ENCODE peak calls at places on chromosomes 4 and X, in nine cellular contexts. One of them, this sample, is unnamed.

GRCh38 chrX:38149016-38149415 is 71.7 kb downstream of the SRPX start:
- DNase-seq in kidney tubule cell: no peak
- DNase-seq in activated naive CD8-positive, alpha-beta T cell treated with anti-CD3 and anti-CD28 coated beads, Interleukin-2, amount 50 U/mL, for 16 hours: no peak
- DNase-seq in RWPE1: no peak
- DNase-seq in activated gamma-delta T cell treated with Interleukin-2 at 50 U/mL for 16 hours: no peak
- DNase-seq in brain microvascular endothelial cell: no peak
- DNase-seq in Right ventricle myocardium superior: no peak
- DNase-seq in iPS-NIHi11: no peak
- DNase-seq in AG10803: no peak
- DNase-seq in this sample: peak; percentile 49

GRCh38 chr4:140930556-140930955 is 174.4 kb upstream of the TBC1D9 start:
- DNase-seq in kidney tubule cell: no peak
- DNase-seq in RWPE1: no peak
- DNase-seq in activated naive CD8-positive, alpha-beta T cell treated with anti-CD3 and anti-CD28 coated beads, Interleukin-2, amount 50 U/mL, for 16 hours: no peak
- DNase-seq in Right ventricle myocardium superior: no peak
- DNase-seq in brain microvascular endothelial cell: no peak
- DNase-seq in activated gamma-delta T cell treated with Interleukin-2 at 50 U/mL for 16 hours: no peak
- DNase-seq in iPS-NIHi11: no peak
- DNase-seq in AG10803: no peak
- DNase-seq in this sample: no peak

GRCh38 chr4:26076000-26076587 is 162.1 kb downstream of the SMIM20 start:
- DNase-seq in Right ventricle myocardium superior: no peak
- DNase-seq in iPS-NIHi11: no peak
- DNase-seq in brain microvascular endothelial cell: no peak
- DNase-seq in RWPE1: peak; percentile 20
- DNase-seq in kidney tubule cell: peak; percentile 88
- DNase-seq in AG10803: peak; percentile 37
- DNase-seq in activated gamma-delta T cell treated with Interleukin-2 at 50 U/mL for 16 hours: no peak
- DNase-seq in activated naive CD8-positive, alpha-beta T cell treated with anti-CD3 and anti-CD28 coated beads, Interleukin-2, amount 50 U/mL, for 16 hours: no peak
- DNase-seq in this sample: peak; percentile 33

GRCh38 chr4:176193898-176194297 is 1.5 kb downstream of the SPATA4 start:
- DNase-seq in activated gamma-delta T cell treated with Interleukin-2 at 50 U/mL for 16 hours: no peak
- DNase-seq in kidney tubule cell: peak; percentile 93
- DNase-seq in AG10803: peak; percentile 79
- DNase-seq in iPS-NIHi11: no peak
- DNase-seq in activated naive CD8-positive, alpha-beta T cell treated with anti-CD3 and anti-CD28 coated beads, Interleukin-2, amount 50 U/mL, for 16 hours: peak; percentile 5
- DNase-seq in RWPE1: peak; percentile 65
- DNase-seq in Right ventricle myocardium superior: no peak
- DNase-seq in brain microvascular endothelial cell: peak; percentile 49
- DNase-seq in this sample: peak; percentile 79

GRCh38 chrX:15686818-15687685 is 22.4 kb upstream of the CLTRN start:
- DNase-seq in activated gamma-delta T cell treated with Interleukin-2 at 50 U/mL for 16 hours: peak; percentile 68
- DNase-seq in iPS-NIHi11: peak; percentile 45
- DNase-seq in RWPE1: no peak
- DNase-seq in AG10803: peak; percentile 44
- DNase-seq in kidney tubule cell: peak; percentile 72
- DNase-seq in brain microvascular endothelial cell: peak; percentile 71
- DNase-seq in activated naive CD8-positive, alpha-beta T cell treated with anti-CD3 and anti-CD28 coated beads, Interleukin-2, amount 50 U/mL, for 16 hours: peak; percentile 3
- DNase-seq in Right ventricle myocardium superior: no peak
- DNase-seq in this sample: peak; percentile 18

GRCh38 chr4:73978886-73979285 is 2.9 kb downstream of the PF4 start:
- DNase-seq in Right ventricle myocardium superior: no peak
- DNase-seq in RWPE1: peak; percentile 21
- DNase-seq in AG10803: peak; percentile 74
- DNase-seq in activated naive CD8-positive, alpha-beta T cell treated with anti-CD3 and anti-CD28 coated beads, Interleukin-2, amount 50 U/mL, for 16 hours: no peak
- DNase-seq in activated gamma-delta T cell treated with Interleukin-2 at 50 U/mL for 16 hours: no peak
- DNase-seq in iPS-NIHi11: no peak
- DNase-seq in kidney tubule cell: peak; percentile 25
- DNase-seq in brain microvascular endothelial cell: peak; percentile 75
- DNase-seq in this sample: peak; percentile 92

GRCh38 chrX:5142644-5143043 is 1086.0 kb downstream of the NLGN4X start:
- DNase-seq in activated gamma-delta T cell treated with Interleukin-2 at 50 U/mL for 16 hours: no peak
- DNase-seq in RWPE1: no peak
- DNase-seq in Right ventricle myocardium superior: no peak
- DNase-seq in brain microvascular endothelial cell: no peak
- DNase-seq in kidney tubule cell: no peak
- DNase-seq in AG10803: no peak
- DNase-seq in iPS-NIHi11: no peak
- DNase-seq in activated naive CD8-positive, alpha-beta T cell treated with anti-CD3 and anti-CD28 coated beads, Interleukin-2, amount 50 U/mL, for 16 hours: no peak
- DNase-seq in this sample: no peak

GRCh38 chrX:152830312-152831305 is at the start of the genes CETN2 and NSDHL:
- DNase-seq in RWPE1: peak; percentile 97
- DNase-seq in kidney tubule cell: peak; percentile 95
- DNase-seq in activated naive CD8-positive, alpha-beta T cell treated with anti-CD3 and anti-CD28 coated beads, Interleukin-2, amount 50 U/mL, for 16 hours: peak; percentile 85
- DNase-seq in brain microvascular endothelial cell: peak; percentile 94
- DNase-seq in iPS-NIHi11: peak; percentile 98
- DNase-seq in activated gamma-delta T cell treated with Interleukin-2 at 50 U/mL for 16 hours: peak; percentile 91
- DNase-seq in AG10803: peak; percentile 95
- DNase-seq in Right ventricle myocardium superior: peak; percentile 97
- DNase-seq in this sample: peak; percentile 90

GRCh38 chr4:178681871-178682270 is 1239.6 kb upstream of the AGA start:
- DNase-seq in kidney tubule cell: no peak
- DNase-seq in activated naive CD8-positive, alpha-beta T cell treated with anti-CD3 and anti-CD28 coated beads, Interleukin-2, amount 50 U/mL, for 16 hours: no peak
- DNase-seq in Right ventricle myocardium superior: no peak
- DNase-seq in RWPE1: no peak
- DNase-seq in activated gamma-delta T cell treated with Interleukin-2 at 50 U/mL for 16 hours: no peak
- DNase-seq in AG10803: no peak
- DNase-seq in iPS-NIHi11: no peak
- DNase-seq in brain microvascular endothelial cell: no peak
- DNase-seq in this sample: no peak

GRCh38 chr4:118270492-118270891 is 82.3 kb downstream of the PRSS12 start:
- DNase-seq in RWPE1: peak; percentile 27
- DNase-seq in AG10803: peak; percentile 51
- DNase-seq in kidney tubule cell: peak; percentile 57
- DNase-seq in iPS-NIHi11: peak; percentile 27
- DNase-seq in Right ventricle myocardium superior: no peak
- DNase-seq in activated gamma-delta T cell treated with Interleukin-2 at 50 U/mL for 16 hours: no peak
- DNase-seq in brain microvascular endothelial cell: no peak
- DNase-seq in activated naive CD8-positive, alpha-beta T cell treated with anti-CD3 and anti-CD28 coated beads, Interleukin-2, amount 50 U/mL, for 16 hours: no peak
- DNase-seq in this sample: peak; percentile 27

GRCh38 chr4:84952004-84952403 is 14.5 kb downstream of the WDFY3 start:
- DNase-seq in RWPE1: peak; percentile 85
- DNase-seq in Right ventricle myocardium superior: no peak
- DNase-seq in activated gamma-delta T cell treated with Interleukin-2 at 50 U/mL for 16 hours: no peak
- DNase-seq in iPS-NIHi11: no peak
- DNase-seq in activated naive CD8-positive, alpha-beta T cell treated with anti-CD3 and anti-CD28 coated beads, Interleukin-2, amount 50 U/mL, for 16 hours: no peak
- DNase-seq in brain microvascular endothelial cell: peak; percentile 51
- DNase-seq in AG10803: peak; percentile 72
- DNase-seq in kidney tubule cell: peak; percentile 94
- DNase-seq in this sample: peak; percentile 91

GRCh38 chr4:138162259-138162658 is 79.9 kb downstream of the SLC7A11 start:
- DNase-seq in activated gamma-delta T cell treated with Interleukin-2 at 50 U/mL for 16 hours: no peak
- DNase-seq in kidney tubule cell: no peak
- DNase-seq in Right ventricle myocardium superior: no peak
- DNase-seq in AG10803: no peak
- DNase-seq in brain microvascular endothelial cell: no peak
- DNase-seq in iPS-NIHi11: no peak
- DNase-seq in activated naive CD8-positive, alpha-beta T cell treated with anti-CD3 and anti-CD28 coated beads, Interleukin-2, amount 50 U/mL, for 16 hours: no peak
- DNase-seq in RWPE1: peak; percentile 10
- DNase-seq in this sample: no peak

GRCh38 chrX:40433160-40433559 is 147.6 kb upstream of the ATP6AP2 start:
- DNase-seq in brain microvascular endothelial cell: no peak
- DNase-seq in activated gamma-delta T cell treated with Interleukin-2 at 50 U/mL for 16 hours: no peak
- DNase-seq in Right ventricle myocardium superior: no peak
- DNase-seq in iPS-NIHi11: no peak
- DNase-seq in kidney tubule cell: no peak
- DNase-seq in activated naive CD8-positive, alpha-beta T cell treated with anti-CD3 and anti-CD28 coated beads, Interleukin-2, amount 50 U/mL, for 16 hours: no peak
- DNase-seq in RWPE1: no peak
- DNase-seq in AG10803: no peak
- DNase-seq in this sample: no peak

GRCh38 chr4:140260227-140260626 is 106.2 kb upstream of the MAML3 start:
- DNase-seq in RWPE1: peak; percentile 85
- DNase-seq in AG10803: peak; percentile 79
- DNase-seq in iPS-NIHi11: no peak
- DNase-seq in brain microvascular endothelial cell: peak; percentile 86
- DNase-seq in kidney tubule cell: peak; percentile 88
- DNase-seq in activated naive CD8-positive, alpha-beta T cell treated with anti-CD3 and anti-CD28 coated beads, Interleukin-2, amount 50 U/mL, for 16 hours: no peak
- DNase-seq in activated gamma-delta T cell treated with Interleukin-2 at 50 U/mL for 16 hours: no peak
- DNase-seq in Right ventricle myocardium superior: no peak
- DNase-seq in this sample: peak; percentile 88

GRCh38 chr4:8058031-8058479 is 100.6 kb downstream of the ABLIM2 start:
- DNase-seq in brain microvascular endothelial cell: no peak
- DNase-seq in Right ventricle myocardium superior: no peak
- DNase-seq in AG10803: no peak
- DNase-seq in activated gamma-delta T cell treated with Interleukin-2 at 50 U/mL for 16 hours: no peak
- DNase-seq in activated naive CD8-positive, alpha-beta T cell treated with anti-CD3 and anti-CD28 coated beads, Interleukin-2, amount 50 U/mL, for 16 hours: no peak
- DNase-seq in kidney tubule cell: no peak
- DNase-seq in RWPE1: no peak
- DNase-seq in iPS-NIHi11: no peak
- DNase-seq in this sample: no peak

GRCh38 chr4:8920289-8920965 is 48.8 kb upstream of the HMX1 start:
- DNase-seq in RWPE1: no peak
- DNase-seq in Right ventricle myocardium superior: no peak
- DNase-seq in iPS-NIHi11: peak; percentile 1
- DNase-seq in activated gamma-delta T cell treated with Interleukin-2 at 50 U/mL for 16 hours: no peak
- DNase-seq in brain microvascular endothelial cell: no peak
- DNase-seq in AG10803: no peak
- DNase-seq in activated naive CD8-positive, alpha-beta T cell treated with anti-CD3 and anti-CD28 coated beads, Interleukin-2, amount 50 U/mL, for 16 hours: no peak
- DNase-seq in kidney tubule cell: no peak
- DNase-seq in this sample: no peak

GRCh38 chr4:122914292-122914904 is 8.0 kb downstream of the NUDT6 start:
- DNase-seq in RWPE1: no peak
- DNase-seq in Right ventricle myocardium superior: no peak
- DNase-seq in activated gamma-delta T cell treated with Interleukin-2 at 50 U/mL for 16 hours: peak; percentile 11
- DNase-seq in activated naive CD8-positive, alpha-beta T cell treated with anti-CD3 and anti-CD28 coated beads, Interleukin-2, amount 50 U/mL, for 16 hours: no peak
- DNase-seq in AG10803: no peak
- DNase-seq in brain microvascular endothelial cell: no peak
- DNase-seq in iPS-NIHi11: no peak
- DNase-seq in kidney tubule cell: peak; percentile 40
- DNase-seq in this sample: no peak

GRCh38 chr4:145481164-145481941 is at the start of gene SMAD1:
- DNase-seq in Right ventricle myocardium superior: peak; percentile 91
- DNase-seq in AG10803: peak; percentile 88
- DNase-seq in iPS-NIHi11: peak; percentile 82
- DNase-seq in activated gamma-delta T cell treated with Interleukin-2 at 50 U/mL for 16 hours: no peak
- DNase-seq in RWPE1: peak; percentile 74
- DNase-seq in kidney tubule cell: peak; percentile 87
- DNase-seq in brain microvascular endothelial cell: peak; percentile 76
- DNase-seq in activated naive CD8-positive, alpha-beta T cell treated with anti-CD3 and anti-CD28 coated beads, Interleukin-2, amount 50 U/mL, for 16 hours: peak; percentile 7
- DNase-seq in this sample: peak; percentile 74

GRCh38 chrX:24117288-24117687 is 32.2 kb upstream of the ZFX start:
- DNase-seq in Right ventricle myocardium superior: no peak
- DNase-seq in activated gamma-delta T cell treated with Interleukin-2 at 50 U/mL for 16 hours: no peak
- DNase-seq in activated naive CD8-positive, alpha-beta T cell treated with anti-CD3 and anti-CD28 coated beads, Interleukin-2, amount 50 U/mL, for 16 hours: no peak
- DNase-seq in RWPE1: peak; percentile 7
- DNase-seq in kidney tubule cell: peak; percentile 16
- DNase-seq in iPS-NIHi11: no peak
- DNase-seq in brain microvascular endothelial cell: peak; percentile 43
- DNase-seq in AG10803: peak; percentile 74
- DNase-seq in this sample: peak; percentile 66

GRCh38 chr4:175772170-175772685 is 39.8 kb downstream of the GPM6A start:
- DNase-seq in RWPE1: no peak
- DNase-seq in iPS-NIHi11: peak; percentile 10
- DNase-seq in brain microvascular endothelial cell: no peak
- DNase-seq in kidney tubule cell: no peak
- DNase-seq in Right ventricle myocardium superior: no peak
- DNase-seq in activated naive CD8-positive, alpha-beta T cell treated with anti-CD3 and anti-CD28 coated beads, Interleukin-2, amount 50 U/mL, for 16 hours: no peak
- DNase-seq in activated gamma-delta T cell treated with Interleukin-2 at 50 U/mL for 16 hours: no peak
- DNase-seq in AG10803: no peak
- DNase-seq in this sample: no peak

GRCh38 chr4:40403079-40403478 is 67.9 kb downstream of the CHRNA9 start:
- DNase-seq in brain microvascular endothelial cell: no peak
- DNase-seq in RWPE1: no peak
- DNase-seq in iPS-NIHi11: no peak
- DNase-seq in activated naive CD8-positive, alpha-beta T cell treated with anti-CD3 and anti-CD28 coated beads, Interleukin-2, amount 50 U/mL, for 16 hours: no peak
- DNase-seq in AG10803: no peak
- DNase-seq in Right ventricle myocardium superior: no peak
- DNase-seq in activated gamma-delta T cell treated with Interleukin-2 at 50 U/mL for 16 hours: no peak
- DNase-seq in kidney tubule cell: no peak
- DNase-seq in this sample: no peak

GRCh38 chr4:7806724-7807123 is 132.9 kb downstream of the AFAP1 start:
- DNase-seq in AG10803: no peak
- DNase-seq in Right ventricle myocardium superior: no peak
- DNase-seq in activated naive CD8-positive, alpha-beta T cell treated with anti-CD3 and anti-CD28 coated beads, Interleukin-2, amount 50 U/mL, for 16 hours: no peak
- DNase-seq in brain microvascular endothelial cell: no peak
- DNase-seq in activated gamma-delta T cell treated with Interleukin-2 at 50 U/mL for 16 hours: no peak
- DNase-seq in iPS-NIHi11: no peak
- DNase-seq in RWPE1: no peak
- DNase-seq in kidney tubule cell: peak; percentile 14
- DNase-seq in this sample: peak; percentile 49

GRCh38 chrX:41730101-41730500 is 6.1 kb downstream of the GPR82 start:
- DNase-seq in AG10803: peak; percentile 40
- DNase-seq in kidney tubule cell: no peak
- DNase-seq in Right ventricle myocardium superior: no peak
- DNase-seq in iPS-NIHi11: no peak
- DNase-seq in activated gamma-delta T cell treated with Interleukin-2 at 50 U/mL for 16 hours: no peak
- DNase-seq in RWPE1: no peak
- DNase-seq in brain microvascular endothelial cell: no peak
- DNase-seq in activated naive CD8-positive, alpha-beta T cell treated with anti-CD3 and anti-CD28 coated beads, Interleukin-2, amount 50 U/mL, for 16 hours: no peak
- DNase-seq in this sample: no peak

GRCh38 chr4:15054546-15054945 is 52.3 kb downstream of the CPEB2 start:
- DNase-seq in kidney tubule cell: no peak
- DNase-seq in RWPE1: no peak
- DNase-seq in activated naive CD8-positive, alpha-beta T cell treated with anti-CD3 and anti-CD28 coated beads, Interleukin-2, amount 50 U/mL, for 16 hours: no peak
- DNase-seq in brain microvascular endothelial cell: no peak
- DNase-seq in AG10803: no peak
- DNase-seq in Right ventricle myocardium superior: no peak
- DNase-seq in iPS-NIHi11: no peak
- DNase-seq in activated gamma-delta T cell treated with Interleukin-2 at 50 U/mL for 16 hours: no peak
- DNase-seq in this sample: no peak

GRCh38 chr4:183182873-183183725 is 84.0 kb downstream of the WWC2 start:
- DNase-seq in activated gamma-delta T cell treated with Interleukin-2 at 50 U/mL for 16 hours: no peak
- DNase-seq in activated naive CD8-positive, alpha-beta T cell treated with anti-CD3 and anti-CD28 coated beads, Interleukin-2, amount 50 U/mL, for 16 hours: no peak
- DNase-seq in Right ventricle myocardium superior: peak; percentile 45
- DNase-seq in brain microvascular endothelial cell: peak; percentile 93
- DNase-seq in RWPE1: peak; percentile 57
- DNase-seq in AG10803: peak; percentile 83
- DNase-seq in kidney tubule cell: peak; percentile 84
- DNase-seq in iPS-NIHi11: peak; percentile 70
- DNase-seq in this sample: peak; percentile 93

GRCh38 chr4:41413670-41414069 is 124.3 kb upstream of the LIMCH1 start:
- DNase-seq in activated gamma-delta T cell treated with Interleukin-2 at 50 U/mL for 16 hours: no peak
- DNase-seq in kidney tubule cell: no peak
- DNase-seq in AG10803: no peak
- DNase-seq in brain microvascular endothelial cell: no peak
- DNase-seq in Right ventricle myocardium superior: no peak
- DNase-seq in iPS-NIHi11: no peak
- DNase-seq in RWPE1: no peak
- DNase-seq in activated naive CD8-positive, alpha-beta T cell treated with anti-CD3 and anti-CD28 coated beads, Interleukin-2, amount 50 U/mL, for 16 hours: no peak
- DNase-seq in this sample: peak; percentile 64

GRCh38 chr4:47468686-47469365 is 5.3 kb upstream of the COMMD8 start:
- DNase-seq in iPS-NIHi11: no peak
- DNase-seq in RWPE1: no peak
- DNase-seq in brain microvascular endothelial cell: peak; percentile 52
- DNase-seq in AG10803: peak; percentile 33
- DNase-seq in kidney tubule cell: no peak
- DNase-seq in activated gamma-delta T cell treated with Interleukin-2 at 50 U/mL for 16 hours: no peak
- DNase-seq in Right ventricle myocardium superior: no peak
- DNase-seq in activated naive CD8-positive, alpha-beta T cell treated with anti-CD3 and anti-CD28 coated beads, Interleukin-2, amount 50 U/mL, for 16 hours: no peak
- DNase-seq in this sample: peak; percentile 81

GRCh38 chrX:17590892-17591740 is 146.2 kb upstream of the SCML1 start:
- DNase-seq in activated gamma-delta T cell treated with Interleukin-2 at 50 U/mL for 16 hours: no peak
- DNase-seq in brain microvascular endothelial cell: peak; percentile 66
- DNase-seq in activated naive CD8-positive, alpha-beta T cell treated with anti-CD3 and anti-CD28 coated beads, Interleukin-2, amount 50 U/mL, for 16 hours: no peak
- DNase-seq in AG10803: peak; percentile 82
- DNase-seq in iPS-NIHi11: peak; percentile 64
- DNase-seq in kidney tubule cell: peak; percentile 81
- DNase-seq in RWPE1: peak; percentile 46
- DNase-seq in Right ventricle myocardium superior: peak; percentile 54
- DNase-seq in this sample: peak; percentile 67

GRCh38 chr4:68874507-68874906 is 58.7 kb downstream of the UGT2B10 start:
- DNase-seq in kidney tubule cell: peak; percentile 3
- DNase-seq in RWPE1: no peak
- DNase-seq in Right ventricle myocardium superior: no peak
- DNase-seq in brain microvascular endothelial cell: no peak
- DNase-seq in activated naive CD8-positive, alpha-beta T cell treated with anti-CD3 and anti-CD28 coated beads, Interleukin-2, amount 50 U/mL, for 16 hours: no peak
- DNase-seq in activated gamma-delta T cell treated with Interleukin-2 at 50 U/mL for 16 hours: no peak
- DNase-seq in AG10803: no peak
- DNase-seq in iPS-NIHi11: no peak
- DNase-seq in this sample: no peak

GRCh38 chr4:7128651-7129050 is 60.8 kb upstream of the GRPEL1 start:
- DNase-seq in RWPE1: no peak
- DNase-seq in kidney tubule cell: peak; percentile 9
- DNase-seq in AG10803: no peak
- DNase-seq in activated naive CD8-positive, alpha-beta T cell treated with anti-CD3 and anti-CD28 coated beads, Interleukin-2, amount 50 U/mL, for 16 hours: no peak
- DNase-seq in Right ventricle myocardium superior: no peak
- DNase-seq in activated gamma-delta T cell treated with Interleukin-2 at 50 U/mL for 16 hours: no peak
- DNase-seq in iPS-NIHi11: no peak
- DNase-seq in brain microvascular endothelial cell: no peak
- DNase-seq in this sample: no peak

GRCh38 chr4:95551653-95552052 is 2.9 kb upstream of the UNC5C start:
- DNase-seq in iPS-NIHi11: no peak
- DNase-seq in Right ventricle myocardium superior: no peak
- DNase-seq in kidney tubule cell: no peak
- DNase-seq in brain microvascular endothelial cell: no peak
- DNase-seq in RWPE1: no peak
- DNase-seq in activated gamma-delta T cell treated with Interleukin-2 at 50 U/mL for 16 hours: no peak
- DNase-seq in AG10803: no peak
- DNase-seq in activated naive CD8-positive, alpha-beta T cell treated with anti-CD3 and anti-CD28 coated beads, Interleukin-2, amount 50 U/mL, for 16 hours: no peak
- DNase-seq in this sample: no peak

This sample was measured in astrocyte.